ENCODE peak calls at places on chromosomes 4 and X, in ten cellular contexts. P is thoracic aorta; I is transverse colon; M is lower lobe of right lung; R is cardiac muscle cell; W is CD8-positive, alpha-beta memory T cell; V is K562; G is SK-N-MC; C is upper lobe of left lung; T is endodermal cell. A is an unnamed sample.

GRCh38 chr4:162852642-162853041 is 314.0 kb downstream of the NAF1 start:
- DNase-seq in I (no peak), M (no peak), V (no peak), T (peak; percentile 55), W (no peak), P (no peak), C (no peak), R (no peak), G (no peak), A (no peak)

GRCh38 chrX:117543885-117544284 is 572.7 kb downstream of the KLHL13 start:
- DNase-seq in I (no peak), G (no peak), W (no peak), T (no peak), V (no peak), R (no peak), C (no peak), P (no peak), M (no peak), A (no peak)

GRCh38 chrX:49266536-49267445 is 2.3 kb upstream of the FOXP3 start:
- DNase-seq in P (no peak), R (no peak), I (no peak), G (no peak), T (no peak), M (no peak), V (no peak), C (no peak), W (no peak), A (no peak)

GRCh38 chr4:79467246-79467932 is 59.4 kb upstream of the GK2 start:
- DNase-seq in V (no peak), G (no peak), T (no peak), C (no peak), P (no peak), M (no peak), R (peak; percentile 34), I (no peak), W (no peak), A (no peak)

GRCh38 chr4:7158081-7158750 is 34.1 kb upstream of the SORCS2 start:
- DNase-seq in P (no peak), W (no peak), T (no peak), R (no peak), C (no peak), M (no peak), G (no peak), I (no peak), V (no peak), A (peak; percentile 54)

GRCh38 chr4:73988096-73988495 is at the start of gene PPBP:
- DNase-seq in M (no peak), T (no peak), G (no peak), I (no peak), C (no peak), W (no peak), P (no peak), R (no peak), V (no peak), A (no peak)

GRCh38 chr4:85744950-85745349 is 270.0 kb downstream of the ARHGAP24 start:
- DNase-seq in M (no peak), V (no peak), C (no peak), G (no peak), T (no peak), I (no peak), P (no peak), W (no peak), R (no peak), A (no peak)

GRCh38 chrX:132876509-132876837 is 82.0 kb downstream of the HS6ST2 start:
- DNase-seq in I (no peak), R (no peak), C (no peak), T (peak; percentile 79), W (no peak), P (no peak), M (no peak), G (no peak), V (no peak), A (no peak)

GRCh38 chr4:65668201-65669007 is 1.9 kb downstream of the EPHA5 start:
- DNase-seq in C (no peak), M (no peak), P (no peak), R (no peak), I (no peak), G (no peak), V (no peak), W (no peak), T (peak; percentile 62), A (no peak)

GRCh38 chr4:65669981-65670330 is 333 bp downstream of the EPHA5 start:
- DNase-seq in W (no peak), P (no peak), C (no peak), G (no peak), I (no peak), M (no peak), T (no peak), V (no peak), R (no peak), A (no peak)

GRCh38 chr4:65670331-65671031 is at the start of gene EPHA5:
- DNase-seq in I (no peak), V (no peak), T (peak; percentile 94), R (peak; percentile 90), P (no peak), M (peak; percentile 57), C (peak; percentile 88), G (no peak), W (no peak), A (peak; percentile 74)

GRCh38 chr4:65671402-65671801 is 1.1 kb upstream of the EPHA5 start:
- DNase-seq in W (no peak), C (no peak), M (no peak), V (no peak), I (no peak), G (no peak), T (no peak), P (no peak), R (no peak), A (no peak)

DNA sequence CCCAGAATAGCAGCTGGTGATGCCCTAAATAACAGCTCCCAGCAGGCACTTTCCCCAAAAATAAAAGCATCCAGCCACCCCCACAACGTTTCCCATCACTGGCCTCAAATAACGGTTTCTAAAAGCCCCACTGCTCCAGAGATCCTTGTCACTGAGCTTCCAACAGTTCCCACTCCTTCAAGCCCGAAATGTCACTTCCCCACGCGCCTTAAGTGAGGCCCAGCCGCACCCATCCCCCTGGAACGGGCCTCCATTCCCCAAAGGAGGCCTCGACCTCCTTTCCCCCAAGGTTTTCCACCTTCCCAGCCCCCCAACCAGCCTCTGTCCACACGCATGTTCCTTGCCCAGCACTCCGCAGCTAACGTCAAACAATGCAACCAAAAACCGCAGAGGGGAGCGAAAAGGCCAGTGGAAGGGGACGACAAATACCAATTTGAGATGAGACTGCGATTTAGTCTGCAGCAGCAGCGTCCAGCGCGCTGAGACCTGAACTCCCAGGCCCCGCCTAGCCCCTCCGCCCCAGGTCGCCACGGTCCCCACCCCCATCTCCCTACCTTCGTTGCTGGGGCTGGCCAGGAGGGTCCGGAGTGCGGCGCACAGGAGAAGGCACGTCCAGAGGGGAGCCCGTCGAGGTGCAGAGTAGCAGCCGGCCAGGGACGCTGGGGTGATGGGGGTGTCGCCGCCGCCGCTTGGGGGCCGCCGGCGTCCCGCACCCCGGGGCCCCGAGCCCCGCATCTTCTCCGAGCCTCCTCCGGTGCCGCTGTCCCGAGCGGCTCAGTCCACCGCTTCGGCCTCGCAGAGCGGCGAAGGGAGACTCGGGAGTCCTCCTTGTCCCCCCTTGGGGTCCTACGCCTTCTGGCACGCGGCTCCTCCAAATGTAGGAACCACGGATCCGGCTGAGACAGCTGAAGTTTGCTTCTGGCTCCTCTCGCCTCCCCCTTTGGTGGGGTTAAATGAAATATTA is 999 bp downstream of the EPHA5 start:
- DNase-seq in I (no peak), M (peak; percentile 39), T (peak; percentile 80), R (peak; percentile 51), P (no peak), G (no peak), C (peak; percentile 71), W (no peak), V (no peak), A (no peak)
- H3K4me3 ChIP-seq in I (peak overlapping the region; percentile 18), M (peak overlapping the region; percentile 43), T (peak overlapping the region; percentile 79), R (peak overlapping the region; percentile 37), P (peak overlapping the region; percentile 72), G (peak overlapping the region; percentile 80), C (peak overlapping the region; percentile 42), W (no peak overlapping the region), V (no peak overlapping the region), A (peak overlapping the region; percentile 72)

GRCh38 chrX:41095174-41095573 is 9.9 kb downstream of the USP9X start:
- DNase-seq in C (no peak), M (no peak), G (no peak), V (no peak), W (no peak), P (no peak), I (no peak), T (no peak), R (no peak), A (no peak)

GRCh38 chrX:41092776-41093175 is 7.5 kb downstream of the USP9X start:
- DNase-seq in T (no peak), R (no peak), C (no peak), W (no peak), V (no peak), G (no peak), I (no peak), P (no peak), M (no peak), A (no peak)

GRCh38 chrX:41087219-41087618 is 2.0 kb downstream of the USP9X start:
- DNase-seq in C (no peak), M (no peak), R (no peak), I (no peak), G (no peak), V (no peak), P (no peak), W (no peak), T (no peak), A (no peak)

GRCh38 chrX:41086627-41086932 is 1.3 kb downstream of the USP9X start:
- DNase-seq in V (no peak), T (no peak), G (no peak), P (no peak), C (no peak), W (no peak), M (no peak), R (no peak), I (no peak), A (no peak)

GRCh38 chrX:41090568-41091238 is 5.5 kb downstream of the USP9X start:
- DNase-seq in V (no peak), R (peak; percentile 17), C (no peak), M (no peak), W (no peak), G (no peak), T (no peak), I (no peak), P (no peak), A (no peak)
- H3K4me3 ChIP-seq in V (no peak overlapping the region), R (no peak overlapping the region), C (no peak overlapping the region), M (no peak overlapping the region), W (no peak overlapping the region), G (no peak overlapping the region), T (peak overlapping the region; percentile 88), I (no peak overlapping the region), P (peak overlapping the region; percentile 24), A (peak overlapping the region; percentile 21)

DNA sequence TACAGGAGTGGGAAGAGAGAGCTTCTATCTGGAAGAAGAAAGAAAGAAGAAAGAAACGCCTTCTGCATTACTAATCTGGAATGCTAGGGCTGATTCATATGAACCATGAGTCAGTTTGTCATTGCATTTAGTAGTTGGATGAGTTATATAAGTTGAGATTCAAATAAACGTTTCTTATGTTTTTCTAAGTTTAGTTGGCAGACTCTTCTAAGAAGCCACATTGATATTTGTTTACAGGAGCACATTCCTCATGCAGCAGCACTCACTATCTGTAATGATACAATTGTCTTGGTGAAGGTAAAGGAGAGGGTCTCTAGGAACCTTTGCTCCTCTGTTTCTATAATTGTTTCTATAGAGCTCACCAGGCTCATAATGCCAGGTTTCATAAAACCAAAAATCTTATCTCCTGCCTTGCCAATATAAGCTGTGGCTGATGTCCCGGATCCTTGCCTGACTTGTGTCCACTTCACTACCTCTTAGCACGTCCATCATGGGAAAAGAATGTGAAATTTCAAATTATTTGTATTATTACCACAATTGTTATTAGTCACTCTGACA is 39.5 kb downstream of the HOPX start:
- DNase-seq in T (no peak), M (no peak), W (no peak), G (no peak), V (no peak), R (peak; percentile 87), I (no peak), P (no peak), C (no peak), A (no peak)
- H3K4me3 ChIP-seq in T (no peak overlapping the region), M (no peak overlapping the region), W (no peak overlapping the region), G (no peak overlapping the region), V (no peak overlapping the region), R (no peak overlapping the region), I (no peak overlapping the region), P (no peak overlapping the region), C (no peak overlapping the region), A (no peak overlapping the region)

DNA sequence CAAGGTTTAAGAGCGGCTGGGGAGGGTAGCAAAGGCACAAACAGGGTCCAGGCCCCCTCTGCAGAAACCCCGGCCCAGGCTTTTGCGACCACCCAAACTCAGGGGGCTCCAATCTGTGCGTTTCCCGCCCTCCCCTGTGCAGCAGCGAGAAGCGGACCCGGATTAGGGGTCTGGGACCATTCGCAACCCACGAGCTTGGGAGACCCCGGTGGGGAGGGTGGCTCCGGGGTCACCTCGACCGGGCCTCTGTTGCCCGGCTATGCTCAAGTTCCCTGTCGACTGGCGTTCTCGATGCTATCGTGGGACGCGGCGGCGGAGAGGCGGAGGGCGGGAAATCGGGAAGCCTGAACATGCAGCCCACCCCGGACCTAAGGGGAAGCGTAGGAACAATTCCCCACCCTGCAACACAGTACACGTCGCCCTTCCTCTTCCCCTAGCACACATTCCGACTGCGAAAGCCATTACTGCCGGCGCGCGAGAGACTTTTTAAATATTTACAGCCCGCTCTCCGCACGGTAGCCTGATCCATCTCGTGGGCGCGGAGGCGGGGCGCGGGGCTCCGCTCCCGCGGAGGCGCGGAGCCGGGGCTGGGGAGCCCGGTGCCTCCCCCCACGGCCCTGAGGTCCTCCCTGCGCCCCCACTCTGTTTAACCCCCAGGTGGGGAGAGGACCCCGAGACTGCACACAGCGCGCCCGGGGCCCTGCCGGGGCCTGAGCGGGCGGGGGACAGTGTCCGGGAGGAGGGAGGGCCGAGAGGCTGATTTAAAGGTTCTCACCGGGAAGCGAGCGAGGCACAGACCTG is 48.1 kb upstream of the BCOR start:
- DNase-seq in W (no peak), R (no peak), M (no peak), V (no peak), P (no peak), G (no peak), C (peak; percentile 79), T (peak; percentile 68), I (no peak), A (no peak)
- H3K4me3 ChIP-seq in W (no peak overlapping the region), R (peak overlapping the region; percentile 44), M (peak overlapping the region; percentile 56), V (no peak overlapping the region), P (peak overlapping the region; percentile 78), G (peak overlapping the region; percentile 67), C (peak overlapping the region; percentile 52), T (peak overlapping the region; percentile 69), I (peak overlapping the region; percentile 35), A (peak overlapping the region; percentile 78)